ENCODE peak calls at places on chromosomes 3 and 15, in four cellular contexts. X is SK-N-SH, U is HepG2, K is GM12878. M is an unnamed sample.
A peak's percentile ranks its signal among the peaks of the same experiment; 100 is the strongest.

GRCh38 chr3:134312873-134313838 is 61.1 kb downstream of the AMOTL2 start:
- DNase-seq in X (no peak), U (peak; percentile 62), K (no peak), M (peak; percentile 60)

GRCh38 chr15:69973102-69973714 is 124.5 kb downstream of the TLE3 start:
- DNase-seq in X (no peak), U (peak; percentile 23), K (no peak), M (peak; percentile 16)

GRCh38 chr15:25057574-25057973 is 102.8 kb downstream of the SNRPN start:
- DNase-seq in X (no peak), U (no peak), K (no peak), M (no peak)

GRCh38 chr15:80404057-80404718 is at the start of gene ARNT2:
- DNase-seq in X (peak; percentile 91), U (no peak), K (no peak), M (no peak)

GRCh38 chr3:100268986-100269385 is 8.2 kb downstream of the TBC1D23 start:
- DNase-seq in X (no peak), U (no peak), K (no peak), M (no peak)

GRCh38 chr3:30596161-30596560 is 10.2 kb upstream of the TGFBR2 start:
- DNase-seq in X (no peak), U (no peak), K (no peak), M (no peak)

GRCh38 chr3:122572940-122573412 is 4.5 kb upstream of the PARP15 start:
- DNase-seq in X (no peak), U (peak; percentile 88), K (peak; percentile 77), M (no peak)

GRCh38 chr3:79415351-79415750 is 352.4 kb downstream of the ROBO1 start:
- DNase-seq in X (no peak), U (no peak), K (no peak), M (no peak)

GRCh38 chr3:182980204-182981037 is at the start of gene DCUN1D1:
- DNase-seq in X (peak; percentile 99), U (peak; percentile 71), K (peak; percentile 19), M (peak; percentile 95)

GRCh38 chr3:182979103-182979697 is 1.1 kb downstream of the DCUN1D1 start:
- DNase-seq in X (no peak), U (peak; percentile 39), K (no peak), M (no peak)

GRCh38 chr3:182981038-182981380 is 671 bp upstream of the DCUN1D1 start:
- DNase-seq in X (no peak), U (no peak), K (no peak), M (no peak)

GRCh38 chr3:182978387-182978786 is 2.0 kb downstream of the DCUN1D1 start:
- DNase-seq in X (no peak), U (no peak), K (no peak), M (no peak)

GRCh38 chr3:182979719-182980191 is 583 bp downstream of the DCUN1D1 start:
- DNase-seq in X (peak; percentile 77), U (peak; percentile 12), K (no peak), M (peak; percentile 50)
- TF ChIP-seq NFIC in X (no peak), U (no peak), K (no peak), M (no peak)

GRCh38 chr3:68032219-68032618 is 377.8 kb upstream of the SUCLG2 start:
- DNase-seq in X (no peak), U (no peak), K (no peak), M (no peak)

DNA sequence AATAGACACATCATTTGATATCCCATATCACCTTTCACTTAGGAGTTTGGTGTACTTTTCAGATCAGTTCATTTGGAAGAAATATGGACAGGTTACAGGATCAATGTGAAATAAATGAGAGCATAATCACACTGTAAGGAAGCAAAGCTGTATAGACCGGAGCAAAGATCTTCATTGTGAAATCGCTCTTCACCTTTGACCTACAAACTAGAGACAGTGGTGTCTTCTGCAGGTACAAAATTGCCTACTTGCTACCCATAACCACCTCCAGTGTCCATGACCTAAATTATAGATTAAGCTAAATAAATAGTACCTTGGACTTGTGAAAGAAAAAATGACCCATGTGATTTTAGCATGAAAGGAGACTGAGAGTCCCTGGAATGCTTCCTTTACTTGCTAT is 379.4 kb upstream of the SUCLG2 start:
- DNase-seq in X (no peak), U (no peak), K (no peak), M (no peak)
- TF ChIP-seq NFIC in X (no peak), U (no peak), K (no peak), M (no peak)

DNA sequence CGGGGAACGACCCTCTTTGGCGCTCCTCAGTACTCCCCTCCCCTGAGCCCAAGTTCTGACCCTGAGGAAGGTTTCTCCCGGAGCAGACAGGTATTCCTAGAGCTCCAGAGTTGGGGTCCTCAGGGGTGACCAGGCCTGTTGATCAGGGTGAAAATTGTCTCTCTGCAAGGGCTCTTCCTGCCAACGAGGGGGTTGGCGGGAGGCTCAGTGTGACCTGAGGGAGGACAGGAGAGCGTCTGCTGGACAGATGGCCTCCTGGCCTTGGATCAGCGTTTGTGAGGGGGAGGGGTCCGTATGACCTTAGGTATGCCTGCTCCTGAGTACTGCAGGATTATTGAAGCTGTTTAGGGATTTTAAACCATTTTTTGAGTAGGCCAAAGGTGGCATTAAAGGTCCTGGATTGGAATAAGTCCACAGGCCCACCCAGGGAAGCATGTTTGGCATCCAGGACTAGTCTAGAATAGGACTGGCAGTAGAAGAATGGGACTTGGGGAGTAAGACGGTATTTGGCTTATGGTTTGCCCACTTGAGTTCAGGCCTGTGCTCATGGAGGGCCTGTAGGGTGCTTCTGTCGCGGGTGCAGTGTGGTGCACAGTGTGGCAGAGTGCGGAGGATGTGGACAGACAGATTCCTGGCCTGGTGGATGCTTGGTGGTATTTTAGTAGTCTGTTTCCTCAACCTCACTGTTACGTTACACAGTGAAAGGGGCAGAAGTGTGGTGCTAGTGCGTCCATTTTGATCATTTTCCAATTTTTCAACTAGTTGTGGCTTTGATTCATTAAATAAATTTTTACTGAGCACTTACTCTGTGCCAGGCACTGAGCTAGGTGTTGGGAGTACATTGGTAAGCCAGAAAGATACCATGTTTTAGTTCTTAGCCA is 959 bp downstream of the ZNF592 start:
- DNase-seq in X (peak; percentile 78), U (peak; percentile 56), K (no peak), M (peak; percentile 36)
- TF ChIP-seq NFIC in X (no peak), U (no peak), K (no peak), M (no peak)

GRCh38 chr15:98896802-98897732 is 110.5 kb downstream of the PGPEP1L start:
- DNase-seq in X (no peak), U (peak; percentile 85), K (no peak), M (peak; percentile 21)
- TF ChIP-seq NFIC in X (peak; percentile 78), U (no peak), K (no peak), M (no peak)

GRCh38 chr3:157375342-157375986 is 61.2 kb upstream of the PTX3 start:
- DNase-seq in X (no peak), U (no peak), K (no peak), M (no peak)
- TF ChIP-seq NFIC in X (peak; percentile 77), U (no peak), K (no peak), M (no peak)

DNA sequence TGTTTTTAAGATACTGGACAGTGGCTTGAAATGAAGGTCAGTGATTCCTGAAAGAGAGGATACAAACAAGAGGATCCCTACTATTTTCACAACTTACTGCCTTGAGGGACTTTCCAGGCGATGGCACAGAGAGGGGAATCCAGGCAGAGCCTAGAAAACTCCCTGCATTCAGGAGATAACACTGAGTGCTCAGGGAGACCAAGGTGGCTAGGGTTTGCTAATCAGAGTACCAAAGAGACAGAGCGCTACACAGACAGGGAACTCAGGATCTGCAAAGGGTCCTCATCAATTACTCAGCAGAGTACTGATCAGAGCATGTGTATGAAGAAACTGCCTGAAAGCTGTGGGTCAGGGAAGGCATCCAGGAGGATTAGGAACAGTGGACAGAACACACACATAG is 11.7 kb upstream of the MRPS22 start:
- DNase-seq in X (no peak), U (no peak), K (no peak), M (no peak)
- TF ChIP-seq NFIC in X (no peak), U (no peak), K (no peak), M (no peak)

DNA sequence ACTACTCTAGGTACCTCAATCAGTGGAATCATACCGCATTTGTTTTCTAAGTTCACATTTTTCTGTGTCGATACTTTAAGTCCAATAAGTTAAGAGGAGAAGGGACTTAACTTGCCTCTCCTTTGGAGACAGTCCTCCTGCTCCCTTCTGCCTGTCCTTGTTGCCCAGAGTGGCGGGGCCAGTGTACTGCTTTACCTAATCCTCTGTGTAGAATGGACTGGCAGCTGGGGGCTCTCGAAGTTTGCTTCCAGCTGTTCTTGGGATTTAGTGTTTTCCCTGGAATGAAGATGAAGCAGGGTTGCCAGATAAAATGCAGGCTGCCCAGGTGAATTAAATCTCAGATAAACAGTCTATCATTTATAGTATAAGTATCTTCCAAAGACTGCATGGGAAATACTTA is 287.6 kb upstream of the C2CD4B start:
- DNase-seq in X (no peak), U (no peak), K (no peak), M (no peak)
- TF ChIP-seq NFIC in X (no peak), U (no peak), K (no peak), M (no peak)

GRCh38 chr3:187736418-187736871 is 8.8 kb downstream of the BCL6 start:
- DNase-seq in X (no peak), U (no peak), K (no peak), M (peak; percentile 43)

GRCh38 chr3:187739125-187739560 is 6.1 kb downstream of the BCL6 start:
- DNase-seq in X (no peak), U (no peak), K (no peak), M (no peak)

GRCh38 chr3:187738400-187739124 is 6.7 kb downstream of the BCL6 start:
- DNase-seq in X (peak; percentile 87), U (peak; percentile 72), K (no peak), M (peak; percentile 76)

GRCh38 chr3:187738089-187738399 is 7.2 kb downstream of the BCL6 start:
- DNase-seq in X (no peak), U (no peak), K (no peak), M (no peak)

GRCh38 chr3:187737401-187738088 is 7.7 kb downstream of the BCL6 start:
- DNase-seq in X (peak; percentile 41), U (no peak), K (no peak), M (peak; percentile 36)
- TF ChIP-seq NFIC in X (no peak), U (no peak), K (no peak), M (no peak)

M was measured in K562.